ENCODE peak calls at places on chromosomes 5 and 9, in seven cellular contexts. One of them, this sample, is unnamed.

GRCh38 chr5:16552666-16553343 is 64.0 kb downstream of the RETREG1 start:
- DNase-seq in IMR-90: peak
- DNase-seq in neuronal stem cell: peak
- DNase-seq in H1: peak
- DNase-seq in H9: peak
- DNase-seq in mesendoderm: peak
- DNase-seq in trophoblast cell: peak
- DNase-seq in this sample: peak

GRCh38 chr5:141560141-141560540 is 58.7 kb downstream of the DIAPH1 start:
- DNase-seq in IMR-90: no peak
- DNase-seq in neuronal stem cell: no peak
- DNase-seq in H1: no peak
- DNase-seq in H9: no peak
- DNase-seq in mesendoderm: peak
- DNase-seq in trophoblast cell: no peak
- DNase-seq in this sample: no peak

GRCh38 chr9:10614201-10614870 is 1.5 kb upstream of the PTPRD start:
- DNase-seq in IMR-90: no peak
- DNase-seq in neuronal stem cell: no peak
- DNase-seq in H1: no peak
- DNase-seq in H9: no peak
- DNase-seq in mesendoderm: no peak
- DNase-seq in trophoblast cell: no peak
- DNase-seq in this sample: no peak

GRCh38 chr5:142455856-142456255 is 131.0 kb upstream of the SPRY4 start:
- DNase-seq in IMR-90: no peak
- DNase-seq in neuronal stem cell: no peak
- DNase-seq in H1: no peak
- DNase-seq in H9: no peak
- DNase-seq in mesendoderm: no peak
- DNase-seq in trophoblast cell: no peak
- DNase-seq in this sample: no peak

GRCh38 chr5:56607551-56607950 is 207.8 kb upstream of the MAP3K1 start:
- DNase-seq in IMR-90: peak
- DNase-seq in neuronal stem cell: no peak
- DNase-seq in H1: no peak
- DNase-seq in H9: no peak
- DNase-seq in mesendoderm: peak
- DNase-seq in trophoblast cell: peak
- DNase-seq in this sample: peak

GRCh38 chr5:141182248-141182647 is at the start of gene PCDHB16:
- DNase-seq in IMR-90: peak
- DNase-seq in neuronal stem cell: peak
- DNase-seq in H1: peak
- DNase-seq in H9: peak
- DNase-seq in mesendoderm: peak
- DNase-seq in trophoblast cell: no peak
- DNase-seq in this sample: no peak

GRCh38 chr9:129995409-129996160 is 47.4 kb downstream of the FNBP1 start:
- DNase-seq in IMR-90: peak
- DNase-seq in neuronal stem cell: no peak
- DNase-seq in H1: no peak
- DNase-seq in H9: no peak
- DNase-seq in mesendoderm: no peak
- DNase-seq in trophoblast cell: peak
- DNase-seq in this sample: peak

GRCh38 chr5:17004441-17005086 is 68.5 kb upstream of the MYO10 start:
- DNase-seq in IMR-90: no peak
- DNase-seq in neuronal stem cell: no peak
- DNase-seq in H1: no peak
- DNase-seq in H9: no peak
- DNase-seq in mesendoderm: no peak
- DNase-seq in trophoblast cell: no peak
- DNase-seq in this sample: no peak

GRCh38 chr9:21682376-21682775 is 120.1 kb upstream of the MTAP start:
- DNase-seq in IMR-90: no peak
- DNase-seq in neuronal stem cell: no peak
- DNase-seq in H1: no peak
- DNase-seq in H9: no peak
- DNase-seq in mesendoderm: no peak
- DNase-seq in trophoblast cell: no peak
- DNase-seq in this sample: no peak

GRCh38 chr9:121294866-121295661 is 27.1 kb downstream of the GSN start:
- DNase-seq in IMR-90: no peak
- DNase-seq in neuronal stem cell: no peak
- DNase-seq in H1: no peak
- DNase-seq in H9: no peak
- DNase-seq in mesendoderm: no peak
- DNase-seq in trophoblast cell: no peak
- DNase-seq in this sample: no peak

GRCh38 chr5:81626524-81626923 is 124.4 kb downstream of the SSBP2 start:
- DNase-seq in IMR-90: peak
- DNase-seq in neuronal stem cell: no peak
- DNase-seq in H1: no peak
- DNase-seq in H9: no peak
- DNase-seq in mesendoderm: no peak
- DNase-seq in trophoblast cell: no peak
- DNase-seq in this sample: peak

GRCh38 chr5:169197343-169197742 is 103.6 kb downstream of the SLIT3 start:
- DNase-seq in IMR-90: no peak
- DNase-seq in neuronal stem cell: no peak
- DNase-seq in H1: no peak
- DNase-seq in H9: no peak
- DNase-seq in mesendoderm: no peak
- DNase-seq in trophoblast cell: peak
- DNase-seq in this sample: no peak

GRCh38 chr9:19748278-19749126 is 40.3 kb downstream of the SLC24A2 start:
- DNase-seq in IMR-90: no peak
- DNase-seq in neuronal stem cell: no peak
- DNase-seq in H1: no peak
- DNase-seq in H9: no peak
- DNase-seq in mesendoderm: peak
- DNase-seq in trophoblast cell: no peak
- DNase-seq in this sample: peak

GRCh38 chr5:40359093-40359492 is 320.6 kb upstream of the PTGER4 start:
- DNase-seq in IMR-90: no peak
- DNase-seq in neuronal stem cell: no peak
- DNase-seq in H1: no peak
- DNase-seq in H9: no peak
- DNase-seq in mesendoderm: no peak
- DNase-seq in trophoblast cell: no peak
- DNase-seq in this sample: no peak

GRCh38 chr5:96066386-96066719 is 104.7 kb upstream of the ELL2 start:
- DNase-seq in IMR-90: peak
- DNase-seq in neuronal stem cell: no peak
- DNase-seq in H1: no peak
- DNase-seq in H9: no peak
- DNase-seq in mesendoderm: no peak
- DNase-seq in trophoblast cell: no peak
- DNase-seq in this sample: no peak

GRCh38 chr5:151773979-151774378 is 2.2 kb downstream of the G3BP1 start:
- DNase-seq in IMR-90: no peak
- DNase-seq in neuronal stem cell: no peak
- DNase-seq in H1: no peak
- DNase-seq in H9: no peak
- DNase-seq in mesendoderm: no peak
- DNase-seq in trophoblast cell: peak
- DNase-seq in this sample: no peak

GRCh38 chr9:27150758-27151431 is 41.9 kb downstream of the TEK start:
- DNase-seq in IMR-90: peak
- DNase-seq in neuronal stem cell: no peak
- DNase-seq in H1: no peak
- DNase-seq in H9: no peak
- DNase-seq in mesendoderm: no peak
- DNase-seq in trophoblast cell: peak
- DNase-seq in this sample: peak

GRCh38 chr5:111394580-111394979 is 117.8 kb downstream of the STARD4 start:
- DNase-seq in IMR-90: peak
- DNase-seq in neuronal stem cell: no peak
- DNase-seq in H1: no peak
- DNase-seq in H9: no peak
- DNase-seq in mesendoderm: no peak
- DNase-seq in trophoblast cell: peak
- DNase-seq in this sample: peak

GRCh38 chr5:113678202-113678601 is 164.7 kb downstream of the YTHDC2 start:
- DNase-seq in IMR-90: no peak
- DNase-seq in neuronal stem cell: no peak
- DNase-seq in H1: no peak
- DNase-seq in H9: no peak
- DNase-seq in mesendoderm: no peak
- DNase-seq in trophoblast cell: no peak
- DNase-seq in this sample: no peak

GRCh38 chr5:113675166-113675565 is 161.7 kb downstream of the YTHDC2 start:
- DNase-seq in IMR-90: no peak
- DNase-seq in neuronal stem cell: no peak
- DNase-seq in H1: no peak
- DNase-seq in H9: no peak
- DNase-seq in mesendoderm: no peak
- DNase-seq in trophoblast cell: no peak
- DNase-seq in this sample: no peak

DNA sequence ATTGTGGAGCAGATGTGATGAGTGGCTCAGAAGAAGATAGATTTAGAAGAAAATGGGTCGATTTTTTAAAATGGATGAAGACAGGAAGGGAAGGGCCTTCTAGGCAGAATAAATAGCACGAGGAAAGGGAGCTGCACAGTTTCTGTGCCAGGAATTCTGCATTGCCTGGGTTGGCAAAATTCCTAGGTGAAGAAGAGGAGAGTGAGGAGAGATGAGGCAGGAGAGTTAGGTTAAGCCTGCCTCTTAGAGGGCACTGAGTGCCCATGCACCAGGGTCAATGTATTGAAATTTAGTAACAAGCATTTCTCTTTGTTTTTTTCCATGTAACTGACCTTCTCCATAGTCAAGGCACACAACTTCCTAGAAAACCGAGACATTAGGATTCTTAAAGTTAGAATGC is 159.5 kb downstream of the YTHDC2 start:
- DNase-seq in IMR-90: no peak
- DNase-seq in neuronal stem cell: no peak
- DNase-seq in H1: no peak
- DNase-seq in H9: no peak
- DNase-seq in mesendoderm: no peak
- DNase-seq in trophoblast cell: no peak
- DNase-seq in this sample: no peak
- H3K18ac ChIP-seq in IMR-90: no peak
- H3K18ac ChIP-seq in neuronal stem cell: no peak
- H3K18ac ChIP-seq in H1: no peak
- H3K18ac ChIP-seq in H9: no peak
- H3K18ac ChIP-seq in mesendoderm: no peak
- H3K18ac ChIP-seq in trophoblast cell: no peak
- H3K18ac ChIP-seq in this sample: no peak

DNA sequence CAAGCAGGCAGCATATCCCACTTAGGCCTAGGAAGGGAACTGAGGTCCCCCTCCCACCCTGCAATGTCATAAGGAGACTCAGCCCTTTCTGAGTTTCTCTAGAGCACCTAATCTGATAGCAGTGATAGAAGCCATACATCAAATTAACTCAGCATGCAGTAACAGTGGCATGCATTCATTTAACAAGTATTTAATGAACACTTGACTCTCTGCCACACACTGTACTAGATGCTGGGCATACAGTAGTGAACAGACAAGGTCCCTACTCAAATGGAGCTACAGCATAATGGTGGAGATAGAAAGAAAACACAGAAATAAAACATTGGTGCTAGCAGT is 58.6 kb downstream of the SLC22A5 start:
- DNase-seq in IMR-90: no peak
- DNase-seq in neuronal stem cell: no peak
- DNase-seq in H1: no peak
- DNase-seq in H9: no peak
- DNase-seq in mesendoderm: no peak
- DNase-seq in trophoblast cell: no peak
- DNase-seq in this sample: no peak
- H3K27ac ChIP-seq in IMR-90: peak
- H3K27ac ChIP-seq in neuronal stem cell: no peak
- H3K27ac ChIP-seq in H1: no peak
- H3K27ac ChIP-seq in H9: no peak
- H3K27ac ChIP-seq in mesendoderm: no peak
- H3K27ac ChIP-seq in trophoblast cell: peak
- H3K27ac ChIP-seq in this sample: peak

DNA sequence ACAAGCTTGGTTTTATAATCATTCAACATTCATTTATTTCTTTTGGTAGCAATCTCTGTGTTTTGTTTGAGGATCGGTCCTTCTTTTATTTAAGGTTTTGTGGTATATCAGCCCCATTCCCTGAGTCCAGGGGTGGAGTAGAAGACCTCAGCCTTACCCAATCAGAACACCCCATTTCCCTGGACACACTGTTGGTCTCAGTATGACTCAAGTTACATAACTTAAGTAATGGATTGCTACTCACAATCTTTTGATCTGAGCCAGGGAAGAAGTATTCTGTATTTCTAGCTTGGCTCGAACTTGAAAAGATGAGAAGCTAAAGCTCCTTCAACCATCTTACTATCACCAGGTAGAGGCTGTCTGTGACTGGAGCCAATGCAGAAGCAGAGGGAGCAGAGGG is 175.2 kb upstream of the HAPLN1 start:
- DNase-seq in IMR-90: peak
- DNase-seq in neuronal stem cell: no peak
- DNase-seq in H1: no peak
- DNase-seq in H9: no peak
- DNase-seq in mesendoderm: no peak
- DNase-seq in trophoblast cell: peak
- DNase-seq in this sample: no peak
- H3K18ac ChIP-seq in IMR-90: no peak
- H3K18ac ChIP-seq in neuronal stem cell: no peak
- H3K18ac ChIP-seq in H1: no peak
- H3K18ac ChIP-seq in H9: no peak
- H3K18ac ChIP-seq in mesendoderm: no peak
- H3K18ac ChIP-seq in trophoblast cell: no peak
- H3K18ac ChIP-seq in this sample: no peak

GRCh38 chr9:94862242-94862610 is 135.7 kb downstream of the AOPEP start:
- DNase-seq in IMR-90: no peak
- DNase-seq in neuronal stem cell: no peak
- DNase-seq in H1: peak
- DNase-seq in H9: no peak
- DNase-seq in mesendoderm: no peak
- DNase-seq in trophoblast cell: no peak
- DNase-seq in this sample: no peak
- H3K27ac ChIP-seq in IMR-90: peak
- H3K27ac ChIP-seq in neuronal stem cell: no peak
- H3K27ac ChIP-seq in H1: no peak
- H3K27ac ChIP-seq in H9: no peak
- H3K27ac ChIP-seq in mesendoderm: no peak
- H3K27ac ChIP-seq in trophoblast cell: no peak
- H3K27ac ChIP-seq in this sample: no peak

GRCh38 chr9:81772144-81772543 is 82.8 kb upstream of the TLE1 start:
- DNase-seq in IMR-90: peak
- DNase-seq in neuronal stem cell: no peak
- DNase-seq in H1: no peak
- DNase-seq in H9: no peak
- DNase-seq in mesendoderm: peak
- DNase-seq in trophoblast cell: no peak
- DNase-seq in this sample: peak
- H3K18ac ChIP-seq in IMR-90: no peak
- H3K18ac ChIP-seq in neuronal stem cell: no peak
- H3K18ac ChIP-seq in H1: no peak
- H3K18ac ChIP-seq in H9: no peak
- H3K18ac ChIP-seq in mesendoderm: no peak
- H3K18ac ChIP-seq in trophoblast cell: no peak
- H3K18ac ChIP-seq in this sample: no peak

GRCh38 chr5:181280251-181280762 is 19.4 kb upstream of the TRIM52 start:
- DNase-seq in IMR-90: no peak
- DNase-seq in neuronal stem cell: no peak
- DNase-seq in H1: no peak
- DNase-seq in H9: no peak
- DNase-seq in mesendoderm: peak
- DNase-seq in trophoblast cell: no peak
- DNase-seq in this sample: peak
- H3K27ac ChIP-seq in IMR-90: no peak
- H3K27ac ChIP-seq in neuronal stem cell: no peak
- H3K27ac ChIP-seq in H1: no peak
- H3K27ac ChIP-seq in H9: no peak
- H3K27ac ChIP-seq in mesendoderm: no peak
- H3K27ac ChIP-seq in trophoblast cell: no peak
- H3K27ac ChIP-seq in this sample: peak

GRCh38 chr5:26883375-26883774 is 155.0 kb downstream of the CDH9 start:
- DNase-seq in IMR-90: no peak
- DNase-seq in neuronal stem cell: no peak
- DNase-seq in H1: no peak
- DNase-seq in H9: no peak
- DNase-seq in mesendoderm: no peak
- DNase-seq in trophoblast cell: no peak
- DNase-seq in this sample: no peak
- H3K18ac ChIP-seq in IMR-90: no peak
- H3K18ac ChIP-seq in neuronal stem cell: no peak
- H3K18ac ChIP-seq in H1: no peak
- H3K18ac ChIP-seq in H9: no peak
- H3K18ac ChIP-seq in mesendoderm: no peak
- H3K18ac ChIP-seq in trophoblast cell: no peak
- H3K18ac ChIP-seq in this sample: no peak